ENCODE peak calls at places on chromosomes 3 and 15, in ten cellular contexts. One of them, this sample, is unnamed.

GRCh38 chr15:89150762-89151305 is 62.6 kb downstream of the ABHD2 start:
- DNase-seq in cardiac muscle cell: peak; percentile 58
- DNase-seq in pancreas: no peak
- DNase-seq in NCI-H2081: peak; percentile 45
- DNase-seq in NCI-H2107: no peak
- DNase-seq in breast epithelium: no peak
- DNase-seq in cerebellar nuclear complex: no peak
- DNase-seq in sciatic nerve: no peak
- DNase-seq in GM23248: no peak
- DNase-seq in NCI-H1436: peak; percentile 68
- DNase-seq in this sample: no peak

GRCh38 chr3:126132751-126133511 is 47.5 kb downstream of the ALDH1L1 start:
- DNase-seq in sciatic nerve: peak; percentile 25
- DNase-seq in cardiac muscle cell: peak; percentile 23
- DNase-seq in NCI-H1436: no peak
- DNase-seq in GM23248: peak; percentile 44
- DNase-seq in breast epithelium: no peak
- DNase-seq in NCI-H2107: no peak
- DNase-seq in NCI-H2081: no peak
- DNase-seq in cerebellar nuclear complex: no peak
- DNase-seq in pancreas: peak; percentile 6
- DNase-seq in this sample: peak; percentile 16

GRCh38 chr15:90816401-90817116 is 51.8 kb upstream of the FURIN start:
- DNase-seq in breast epithelium: no peak
- DNase-seq in NCI-H1436: no peak
- DNase-seq in NCI-H2107: no peak
- DNase-seq in GM23248: no peak
- DNase-seq in cerebellar nuclear complex: no peak
- DNase-seq in cardiac muscle cell: no peak
- DNase-seq in NCI-H2081: no peak
- DNase-seq in pancreas: peak; percentile 44
- DNase-seq in sciatic nerve: no peak
- DNase-seq in this sample: no peak

GRCh38 chr15:80068578-80068977 is 9.1 kb downstream of the ZFAND6 start:
- DNase-seq in pancreas: no peak
- DNase-seq in cardiac muscle cell: no peak
- DNase-seq in sciatic nerve: no peak
- DNase-seq in NCI-H2107: no peak
- DNase-seq in breast epithelium: no peak
- DNase-seq in NCI-H2081: no peak
- DNase-seq in GM23248: peak; percentile 91
- DNase-seq in NCI-H1436: no peak
- DNase-seq in cerebellar nuclear complex: no peak
- DNase-seq in this sample: no peak

GRCh38 chr15:94893091-94893490 is 661.7 kb downstream of the MCTP2 start:
- DNase-seq in NCI-H1436: no peak
- DNase-seq in GM23248: no peak
- DNase-seq in NCI-H2081: no peak
- DNase-seq in sciatic nerve: no peak
- DNase-seq in cerebellar nuclear complex: no peak
- DNase-seq in cardiac muscle cell: no peak
- DNase-seq in NCI-H2107: no peak
- DNase-seq in pancreas: no peak
- DNase-seq in breast epithelium: no peak
- DNase-seq in this sample: no peak

GRCh38 chr3:34016925-34017592 is 218.6 kb downstream of the PDCD6IP start:
- DNase-seq in cardiac muscle cell: no peak
- DNase-seq in sciatic nerve: no peak
- DNase-seq in NCI-H2081: no peak
- DNase-seq in pancreas: no peak
- DNase-seq in breast epithelium: no peak
- DNase-seq in NCI-H2107: no peak
- DNase-seq in cerebellar nuclear complex: no peak
- DNase-seq in GM23248: no peak
- DNase-seq in NCI-H1436: no peak
- DNase-seq in this sample: no peak

GRCh38 chr3:97265237-97266005 is 451.0 kb downstream of the EPHA6 start:
- DNase-seq in NCI-H1436: no peak
- DNase-seq in breast epithelium: no peak
- DNase-seq in GM23248: no peak
- DNase-seq in cerebellar nuclear complex: no peak
- DNase-seq in NCI-H2081: no peak
- DNase-seq in NCI-H2107: no peak
- DNase-seq in sciatic nerve: no peak
- DNase-seq in pancreas: no peak
- DNase-seq in cardiac muscle cell: no peak
- DNase-seq in this sample: no peak

GRCh38 chr3:190333961-190334360 is 11.7 kb upstream of the CLDN1 start:
- DNase-seq in sciatic nerve: no peak
- DNase-seq in GM23248: no peak
- DNase-seq in NCI-H1436: no peak
- DNase-seq in pancreas: no peak
- DNase-seq in cardiac muscle cell: no peak
- DNase-seq in NCI-H2107: no peak
- DNase-seq in cerebellar nuclear complex: no peak
- DNase-seq in NCI-H2081: no peak
- DNase-seq in breast epithelium: no peak
- DNase-seq in this sample: no peak

GRCh38 chr3:79871656-79872055 is 103.9 kb upstream of the ROBO1 start:
- DNase-seq in pancreas: no peak
- DNase-seq in GM23248: no peak
- DNase-seq in NCI-H2081: no peak
- DNase-seq in cerebellar nuclear complex: no peak
- DNase-seq in NCI-H2107: no peak
- DNase-seq in NCI-H1436: no peak
- DNase-seq in sciatic nerve: no peak
- DNase-seq in cardiac muscle cell: no peak
- DNase-seq in breast epithelium: no peak
- DNase-seq in this sample: no peak

GRCh38 chr15:71151061-71151460 is 35.8 kb downstream of the THSD4 start:
- DNase-seq in pancreas: no peak
- DNase-seq in cerebellar nuclear complex: no peak
- DNase-seq in NCI-H1436: no peak
- DNase-seq in sciatic nerve: no peak
- DNase-seq in GM23248: peak; percentile 70
- DNase-seq in NCI-H2107: no peak
- DNase-seq in cardiac muscle cell: no peak
- DNase-seq in NCI-H2081: no peak
- DNase-seq in breast epithelium: no peak
- DNase-seq in this sample: no peak